ENCODE peak calls at places on chromosomes 2 and 18, in seven cellular contexts. H is SW480; V is T-helper 9 cell; T is midbrain; P is T-helper 2 cell; E is prostate gland; W is activated naive CD4-positive, alpha-beta T cell. C is an unnamed sample.

GRCh38 chr2:42030196-42030759 is 17.5 kb upstream of the PKDCC start:
- DNase-seq in H (no peak), V (no peak), T (no peak), P (no peak), E (no peak), W (no peak), C (no peak)

GRCh38 chr2:124810132-124810531 is 785.0 kb downstream of the CNTNAP5 start:
- DNase-seq in H (peak), V (no peak), T (peak), P (no peak), E (no peak), W (no peak), C (peak)

GRCh38 chr2:60230037-60230436 is 323.4 kb downstream of the BCL11A start:
- DNase-seq in H (no peak), V (no peak), T (no peak), P (no peak), E (no peak), W (no peak), C (no peak)

GRCh38 chr2:238515411-238515810 is 88.7 kb downstream of the ASB1 start:
- DNase-seq in H (no peak), V (no peak), T (no peak), P (no peak), E (no peak), W (no peak), C (no peak)

GRCh38 chr2:127637725-127638252 is 8.2 kb upstream of the GPR17 start:
- DNase-seq in H (peak), V (no peak), T (no peak), P (no peak), E (no peak), W (no peak), C (no peak)

GRCh38 chr18:24763765-24764548 is 303.5 kb downstream of the HRH4 start:
- DNase-seq in H (no peak), V (no peak), T (no peak), P (no peak), E (no peak), W (no peak), C (peak)

GRCh38 chr2:120344214-120344990 is 1.5 kb upstream of the INHBB start:
- DNase-seq in H (peak), V (no peak), T (peak), P (peak), E (peak), W (no peak), C (no peak)

GRCh38 chr2:10305715-10306114 is 3.0 kb downstream of the HPCAL1 start:
- DNase-seq in H (no peak), V (no peak), T (no peak), P (peak), E (no peak), W (peak), C (no peak)

GRCh38 chr18:75531851-75532241 is 104.3 kb upstream of the SMIM21 start:
- DNase-seq in H (no peak), V (no peak), T (no peak), P (no peak), E (no peak), W (no peak), C (no peak)

GRCh38 chr2:197487385-197487784 is 12.3 kb downstream of the HSPD1 start:
- DNase-seq in H (no peak), V (no peak), T (no peak), P (no peak), E (no peak), W (no peak), C (no peak)

GRCh38 chr2:121529439-121530209 is 1.1 kb upstream of the RNU4ATAC start:
- DNase-seq in H (peak), V (peak), T (peak), P (peak), E (peak), W (peak), C (peak)

GRCh38 chr2:240811346-240812300 is 8.4 kb downstream of the KIF1A start:
- DNase-seq in H (no peak), V (no peak), T (no peak), P (no peak), E (no peak), W (no peak), C (no peak)

GRCh38 chr2:224579411-224579810 is 5.8 kb downstream of the CUL3 start:
- DNase-seq in H (no peak), V (no peak), T (no peak), P (no peak), E (no peak), W (no peak), C (no peak)

GRCh38 chr2:239186958-239187357 is 213.9 kb downstream of the HDAC4 start:
- DNase-seq in H (no peak), V (no peak), T (no peak), P (no peak), E (no peak), W (no peak), C (no peak)

GRCh38 chr2:206480161-206480560 is 36.8 kb downstream of the ADAM23 start:
- DNase-seq in H (no peak), V (no peak), T (no peak), P (no peak), E (no peak), W (no peak), C (no peak)

GRCh38 chr2:57516740-57517340 is 529.8 kb upstream of the VRK2 start:
- DNase-seq in H (peak), V (no peak), T (peak), P (peak), E (no peak), W (no peak), C (peak)

GRCh38 chr2:36618381-36618780 is 20.4 kb upstream of the FEZ2 start:
- DNase-seq in H (peak), V (no peak), T (peak), P (peak), E (no peak), W (no peak), C (peak)

GRCh38 chr2:2653221-2653620 is 322.1 kb upstream of the MYT1L start:
- DNase-seq in H (no peak), V (no peak), T (no peak), P (no peak), E (no peak), W (no peak), C (no peak)

GRCh38 chr2:101064505-101064867 is 62.4 kb downstream of the RPL31 start:
- DNase-seq in H (no peak), V (no peak), T (no peak), P (no peak), E (no peak), W (no peak), C (no peak)

GRCh38 chr2:62209427-62209991 is 13.6 kb downstream of the B3GNT2 start:
- DNase-seq in H (no peak), V (no peak), T (no peak), P (no peak), E (no peak), W (no peak), C (no peak)

GRCh38 chr2:218236829-218237228 is 19.8 kb downstream of the ARPC2 start:
- DNase-seq in H (no peak), V (no peak), T (no peak), P (no peak), E (no peak), W (no peak), C (no peak)

GRCh38 chr2:39059366-39059952 is 61.4 kb downstream of the SOS1 start:
- DNase-seq in H (peak), V (no peak), T (peak), P (peak), E (no peak), W (no peak), C (peak)

GRCh38 chr18:79792988-79793355 is 4.8 kb upstream of the KCNG2 start:
- DNase-seq in H (no peak), V (no peak), T (no peak), P (no peak), E (no peak), W (no peak), C (no peak)

GRCh38 chr2:119809329-119810038 is 49.8 kb downstream of the PTPN4 start:
- DNase-seq in H (no peak), V (no peak), T (no peak), P (no peak), E (no peak), W (no peak), C (no peak)

GRCh38 chr2:18209934-18210639 is 331.6 kb downstream of the KCNS3 start:
- DNase-seq in H (no peak), V (no peak), T (no peak), P (no peak), E (no peak), W (no peak), C (no peak)

GRCh38 chr2:62306751-62307468 is 111.0 kb downstream of the B3GNT2 start:
- DNase-seq in H (peak), V (peak), T (peak), P (peak), E (peak), W (no peak), C (no peak)

GRCh38 chr2:173511357-173511756 is 156.7 kb downstream of the CDCA7 start:
- DNase-seq in H (no peak), V (no peak), T (no peak), P (no peak), E (no peak), W (no peak), C (no peak)

GRCh38 chr2:47193607-47194006 is 38.5 kb upstream of the STPG4 start:
- DNase-seq in H (no peak), V (no peak), T (peak), P (no peak), E (no peak), W (no peak), C (peak)

GRCh38 chr18:13446581-13447470 is 228.3 kb downstream of the LDLRAD4 start:
- DNase-seq in H (no peak), V (no peak), T (no peak), P (no peak), E (no peak), W (no peak), C (no peak)

GRCh38 chr18:26262156-26262555 is 35.9 kb downstream of the TAF4B start:
- DNase-seq in H (no peak), V (no peak), T (no peak), P (no peak), E (no peak), W (no peak), C (no peak)

C was measured in pons.